ENCODE peak calls at places on chromosomes 12 and 14, in four cellular contexts. I, S, P and F are unnamed samples.
A peak's percentile ranks its signal among the peaks of the same experiment; 100 is the strongest.

GRCh38 chr14:64706552-64707193 is 2.4 kb downstream of the PLEKHG3 start:
- DNase-seq in P (no peak), I (no peak), S (no peak), F (no peak)

GRCh38 chr12:120230326-120230973 is 29.5 kb upstream of the RPLP0 start:
- DNase-seq in P (peak; percentile 98), I (no peak), S (peak; percentile 74), F (peak; percentile 97)

GRCh38 chr12:51333536-51333935 is 9.6 kb upstream of the BIN2 start:
- DNase-seq in P (no peak), S (no peak), I (no peak), F (no peak)

GRCh38 chr14:73231874-73232851 is 5.1 kb upstream of the PAPLN start:
- DNase-seq in P (no peak), I (no peak), S (no peak), F (no peak)

GRCh38 chr12:84397279-84397678 is 515.3 kb downstream of the SLC6A15 start:
- DNase-seq in P (no peak), I (no peak), S (no peak), F (no peak)

GRCh38 chr12:32270818-32271710 is 128.3 kb upstream of the FGD4 start:
- DNase-seq in I (no peak), S (no peak), P (peak; percentile 62), F (no peak)

GRCh38 chr14:32932921-32933622 is 5.6 kb upstream of the NPAS3 start:
- DNase-seq in S (peak; percentile 27), P (no peak), I (no peak), F (no peak)

GRCh38 chr12:64890873-64891468 is 66.5 kb downstream of the TBC1D30 start:
- DNase-seq in P (peak; percentile 70), I (peak; percentile 29), S (no peak), F (no peak)

GRCh38 chr14:57209561-57209960 is 59.1 kb downstream of the EXOC5 start:
- DNase-seq in S (no peak), P (peak; percentile 73), I (no peak), F (no peak)

GRCh38 chr12:12546314-12546772 is 16.3 kb downstream of the DUSP16 start:
- DNase-seq in P (peak; percentile 51), I (no peak), S (no peak), F (no peak)

GRCh38 chr12:96263449-96263902 is 69.3 kb downstream of the ELK3 start:
- DNase-seq in I (no peak), S (no peak), P (peak; percentile 46), F (no peak)

GRCh38 chr12:12592930-12593329 is 18.7 kb upstream of the CREBL2 start:
- DNase-seq in P (peak; percentile 61), S (no peak), I (no peak), F (no peak)

GRCh38 chr12:124170756-124171155 is 124.1 kb upstream of the RFLNA start:
- DNase-seq in I (no peak), P (no peak), S (no peak), F (no peak)

GRCh38 chr14:89672636-89673279 is 255.7 kb upstream of the FOXN3 start:
- DNase-seq in P (no peak), S (peak; percentile 22), I (no peak), F (no peak)

GRCh38 chr14:89221109-89221508 is 195.9 kb downstream of the FOXN3 start:
- DNase-seq in S (no peak), P (peak; percentile 84), I (peak; percentile 33), F (no peak)

GRCh38 chr14:70189678-70190077 is 927 bp upstream of the SLC8A3 start:
- DNase-seq in I (no peak), P (no peak), S (no peak), F (no peak)

GRCh38 chr12:6469609-6470374 is 685 bp downstream of the VAMP1 start:
- DNase-seq in S (no peak), P (no peak), I (no peak), F (no peak)

GRCh38 chr12:50006754-50007442 is 18.4 kb downstream of the RACGAP1 start:
- DNase-seq in P (peak; percentile 49), S (no peak), I (no peak), F (no peak)

GRCh38 chr12:45357547-45358417 is 141.9 kb downstream of the ANO6 start:
- DNase-seq in P (no peak), I (no peak), S (peak; percentile 21), F (peak; percentile 17)

GRCh38 chr14:69648480-69649414 is 37.4 kb downstream of the SUSD6 start:
- DNase-seq in S (no peak), P (peak; percentile 93), I (no peak), F (peak; percentile 12)

GRCh38 chr12:21656931-21657335 is 709 bp downstream of the LDHB start:
- DNase-seq in I (peak; percentile 27), S (peak; percentile 28), P (peak; percentile 50), F (peak; percentile 49)

GRCh38 chr14:89324501-89325298 is 92.3 kb downstream of the FOXN3 start:
- DNase-seq in S (no peak), I (no peak), P (no peak), F (no peak)

GRCh38 chr12:93804392-93805179 is 127.4 kb downstream of the CRADD start:
- DNase-seq in P (no peak), I (no peak), S (no peak), F (peak; percentile 43)

GRCh38 chr12:63410197-63410596 is 258.1 kb downstream of the DPY19L2 start:
- DNase-seq in P (no peak), I (no peak), S (no peak), F (no peak)

GRCh38 chr12:52045794-52046199 is 5.4 kb upstream of the NR4A1 start:
- DNase-seq in S (no peak), I (no peak), P (no peak), F (peak; percentile 67)

GRCh38 chr12:2733493-2734252 is 61.1 kb upstream of the FKBP4 start:
- DNase-seq in S (no peak), P (no peak), I (no peak), F (no peak)

GRCh38 chr14:96670391-96670790 is 126.8 kb upstream of the VRK1 start:
- DNase-seq in S (no peak), P (no peak), I (no peak), F (no peak)

GRCh38 chr12:68242777-68243176 is 10.6 kb downstream of the IL22 start:
- DNase-seq in S (no peak), I (no peak), P (no peak), F (no peak)

GRCh38 chr14:74951443-74952194 is 3.8 kb downstream of the PGF start:
- DNase-seq in P (no peak), I (no peak), S (no peak), F (no peak)

GRCh38 chr12:121223283-121223946 is 13.5 kb downstream of the P2RX4 start:
- DNase-seq in S (no peak), I (peak; percentile 53), P (no peak), F (no peak)

GRCh38 chr12:111408116-111408440 is 2.4 kb downstream of the SH2B3 start:
- DNase-seq in S (no peak), I (no peak), P (no peak), F (no peak)

GRCh38 chr14:70707138-70708038 is 65.7 kb downstream of the TTC9 start:
- DNase-seq in I (no peak), S (no peak), P (peak; percentile 41), F (peak; percentile 66)

GRCh38 chr12:19856389-19856788 is 417.1 kb downstream of the AEBP2 start:
- DNase-seq in I (no peak), S (no peak), P (peak; percentile 24), F (no peak)

GRCh38 chr12:120997448-120997847 is 18.8 kb downstream of the C12orf43 start:
- DNase-seq in S (no peak), I (no peak), P (no peak), F (no peak)

GRCh38 chr12:64383675-64384074 is 6.9 kb downstream of the C12orf56 start:
- DNase-seq in S (no peak), I (no peak), P (no peak), F (no peak)

GRCh38 chr12:25069221-25069620 is 120.3 kb upstream of the BCAT1 start:
- DNase-seq in I (no peak), S (no peak), P (peak; percentile 14), F (no peak)

GRCh38 chr12:132951649-132952048 is 4.5 kb downstream of the ZNF605 start:
- DNase-seq in I (no peak), S (no peak), P (no peak), F (no peak)
- H3K9me3 ChIP-seq in I (no peaks in the 10 kb centered on the region), S (peaks cover 72% of the 10 kb centered on the region), P (peaks cover 62% of the 10 kb centered on the region), F (peaks cover 19% of the 10 kb centered on the region)

DNA sequence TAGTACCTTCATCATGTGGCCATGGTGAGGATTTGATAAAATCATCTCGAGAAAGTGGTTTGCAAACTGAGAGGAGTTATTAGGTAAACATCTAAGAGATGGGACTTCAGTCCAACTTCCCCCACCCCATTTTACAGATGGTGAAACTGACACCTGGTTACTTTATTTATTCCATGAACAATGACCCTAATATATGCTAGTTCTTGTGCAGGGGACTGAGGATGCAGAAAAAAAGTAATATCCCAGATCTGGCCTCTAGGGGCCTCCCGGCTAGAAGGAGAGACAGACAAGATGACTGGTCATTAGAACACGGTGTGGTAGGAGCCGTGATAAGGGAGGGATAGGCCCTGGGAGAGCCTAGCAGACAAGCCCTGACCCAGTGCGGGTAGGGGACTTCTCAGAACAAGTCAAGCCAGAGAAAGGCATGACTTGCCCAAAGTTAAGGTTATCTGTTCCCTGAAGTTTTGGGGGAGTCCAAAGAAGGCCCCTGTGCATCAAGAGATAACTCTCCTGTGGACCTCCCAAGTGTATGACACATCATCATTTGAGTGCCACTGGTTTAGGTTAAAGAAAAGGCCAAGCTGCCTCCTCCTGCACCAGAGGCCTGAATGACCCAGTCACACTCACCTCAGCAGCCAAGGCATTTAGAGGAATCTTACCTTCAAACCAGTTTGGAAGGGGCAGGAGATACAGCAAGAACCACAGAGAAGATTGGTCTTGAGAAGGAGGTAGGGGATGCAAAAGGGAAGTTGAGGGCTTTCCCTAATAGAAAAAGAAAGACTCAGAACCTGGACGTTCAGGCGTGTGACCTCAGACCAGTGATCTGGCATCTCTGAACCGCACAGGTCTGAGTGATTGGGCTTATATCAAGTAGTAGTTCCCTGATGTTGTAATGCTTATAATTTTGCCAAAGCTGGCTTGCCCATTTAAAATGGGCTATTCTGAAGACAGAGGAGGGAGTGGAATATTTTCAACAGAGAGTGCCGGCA is 1.6 kb downstream of the CMKLR1 start:
- DNase-seq in S (no peak), I (no peak), P (peak; percentile 8), F (peak; percentile 41)
- H3K4me3 ChIP-seq in S (peak overlapping the region; percentile 62), I (no peak overlapping the region), P (no peak overlapping the region), F (no peak overlapping the region)

GRCh38 chr14:105902131-105902898 is 375.9 kb downstream of the TMEM121 start:
- DNase-seq in I (no peak), P (no peak), S (no peak), F (no peak)
- H3K9me3 ChIP-seq in I (no peaks in the 10 kb centered on the region), P (peaks cover 47% of the 10 kb centered on the region), S (peaks cover 15% of the 10 kb centered on the region), F (no peaks in the 10 kb centered on the region)

GRCh38 chr12:9606736-9607372 is 862 bp downstream of the KLRB1 start:
- DNase-seq in P (no peak), I (peak; percentile 4), S (no peak), F (no peak)

GRCh38 chr12:9606247-9606646 is 1.5 kb downstream of the KLRB1 start:
- DNase-seq in I (no peak), P (no peak), S (no peak), F (no peak)

GRCh38 chr12:9604288-9604687 is 3.4 kb downstream of the KLRB1 start:
- DNase-seq in I (no peak), S (no peak), P (no peak), F (no peak)

GRCh38 chr12:9605490-9605889 is 2.2 kb downstream of the KLRB1 start:
- DNase-seq in P (no peak), S (no peak), I (no peak), F (no peak)

GRCh38 chr12:9607816-9608215 is at the start of gene KLRB1:
- DNase-seq in S (no peak), P (no peak), I (no peak), F (no peak)
- H3K4me3 ChIP-seq in S (no peak within 1 kb of the TSS), P (no peak within 1 kb of the TSS), I (peak within 1 kb of the TSS; percentile 5), F (no peak within 1 kb of the TSS)